ENCODE peak calls at places on chromosome 20, in ten cellular contexts. Q is NAMALWA, Z is COR-L47, J is heart right ventricle, P is germinal center, L is OCI-LY7, T is cardiac muscle cell, U is cardiac fibroblast, F is occipital lobe, B is GM19239. I is an unnamed sample.

GRCh38 chr20:61742097-61742805 is 323.4 kb downstream of the TAF4 start:
- DNase-seq in B (no peak), L (peak), Q (peak), J (no peak), P (no peak), T (no peak), F (no peak), U (no peak), Z (no peak), I (no peak)

GRCh38 chr20:62872184-62872862 is 10.7 kb upstream of the TCFL5 start:
- DNase-seq in J (no peak), B (no peak), F (no peak), U (no peak), L (no peak), P (no peak), Q (no peak), T (no peak), Z (no peak), I (peak)

GRCh38 chr20:20327756-20328155 is 40.1 kb upstream of the INSM1 start:
- DNase-seq in J (no peak), Q (no peak), L (no peak), P (no peak), B (no peak), T (no peak), Z (no peak), U (peak), F (no peak), I (no peak)

GRCh38 chr20:34311118-34312023 is 8.2 kb upstream of the AHCY start:
- DNase-seq in Q (no peak), U (no peak), Z (no peak), B (no peak), J (no peak), T (peak), F (no peak), L (no peak), P (no peak), I (peak)

GRCh38 chr20:48804300-48804980 is 23.4 kb downstream of the PREX1 start:
- DNase-seq in J (no peak), T (no peak), P (no peak), B (no peak), U (no peak), Z (no peak), L (no peak), F (no peak), Q (no peak), I (no peak)

GRCh38 chr20:18657575-18657974 is 69.7 kb downstream of the DTD1 start:
- DNase-seq in Q (no peak), L (no peak), P (no peak), J (no peak), Z (no peak), U (peak), B (no peak), T (no peak), F (no peak), I (no peak)

GRCh38 chr20:2981646-2982045 is 61.8 kb upstream of the GNRH2 start:
- DNase-seq in T (no peak), B (no peak), Q (no peak), Z (no peak), P (no peak), J (no peak), L (no peak), F (no peak), U (no peak), I (no peak)

GRCh38 chr20:50037123-50037522 is 54.3 kb downstream of the SNAI1 start:
- DNase-seq in U (no peak), F (no peak), P (no peak), Z (no peak), B (no peak), Q (no peak), L (no peak), T (no peak), J (no peak), I (peak)

GRCh38 chr20:44692932-44693476 is 22.2 kb upstream of the CCN5 start:
- DNase-seq in B (no peak), Q (no peak), U (peak), T (no peak), J (peak), P (no peak), F (no peak), L (no peak), Z (no peak), I (no peak)